ENCODE peak calls at places on chromosomes 3 and 15, in five cellular contexts. F is neural crest cell; U is stimulated activated CD8-positive, alpha-beta memory T cell treated with anti-CD3 and anti-CD28 coated beads, Interleukin-7, amount 100 ng/mL, for 1 hour; D is GM12891; X is hypothalamus. Q is an unnamed sample.

GRCh38 chr3:176159796-176160195 is 1037.5 kb downstream of the TBL1XR1 start:
- DNase-seq in U (no peak), D (no peak), F (no peak), X (no peak), Q (no peak)

GRCh38 chr3:54146383-54147239 is 24.3 kb downstream of the CACNA2D3 start:
- DNase-seq in D (peak), X (peak), U (no peak), F (peak), Q (peak)

GRCh38 chr15:82570721-82571519 is 30.7 kb upstream of the RPS17 start:
- DNase-seq in F (no peak), U (no peak), D (no peak), X (no peak), Q (no peak)

GRCh38 chr15:67794832-67795574 is 30.3 kb upstream of the SKOR1 start:
- DNase-seq in U (no peak), F (no peak), X (no peak), D (no peak), Q (no peak)

GRCh38 chr15:83837946-83838571 is 184.1 kb downstream of the ADAMTSL3 start:
- DNase-seq in F (peak), X (peak), D (no peak), U (no peak), Q (peak)

GRCh38 chr3:45322616-45323015 is 65.8 kb upstream of the LARS2 start:
- DNase-seq in U (no peak), F (no peak), X (no peak), D (no peak), Q (no peak)

GRCh38 chr15:68428431-68428940 is 3.5 kb downstream of the ITGA11 start:
- DNase-seq in U (no peak), F (no peak), X (no peak), D (no peak), Q (no peak)

GRCh38 chr3:175187586-175187985 is 328.5 kb downstream of the NAALADL2 start:
- DNase-seq in X (no peak), D (no peak), U (no peak), F (no peak), Q (no peak)

GRCh38 chr15:72229076-72229946 is 1.7 kb downstream of the PKM start:
- DNase-seq in D (no peak), X (no peak), U (no peak), F (no peak), Q (no peak)

GRCh38 chr3:105274958-105275357 is 91.8 kb upstream of the ALCAM start:
- DNase-seq in D (no peak), U (no peak), X (no peak), F (no peak), Q (no peak)

GRCh38 chr3:127794972-127795371 is 27.3 kb downstream of the MGLL start:
- DNase-seq in D (no peak), F (no peak), X (no peak), U (no peak), Q (no peak)

GRCh38 chr3:29430558-29430971 is 149.7 kb downstream of the RBMS3 start:
- DNase-seq in X (no peak), F (no peak), D (no peak), U (no peak), Q (no peak)

GRCh38 chr3:101854608-101855304 is 5.4 kb downstream of the NFKBIZ start:
- DNase-seq in D (no peak), F (no peak), X (no peak), U (no peak), Q (no peak)

GRCh38 chr3:157238527-157238926 is 78.6 kb upstream of the CCNL1 start:
- DNase-seq in F (no peak), U (no peak), D (no peak), X (no peak), Q (no peak)

GRCh38 chr3:124268355-124268754 is 276.4 kb upstream of the ROPN1 start:
- DNase-seq in D (no peak), F (no peak), U (no peak), X (no peak), Q (no peak)

GRCh38 chr3:186432189-186432588 is 70.2 kb upstream of the DGKG start:
- DNase-seq in X (no peak), D (no peak), F (no peak), U (no peak), Q (no peak)

GRCh38 chr3:42898896-42899675 is 6.9 kb upstream of the ZNF662 start:
- DNase-seq in F (no peak), U (no peak), X (no peak), D (no peak), Q (no peak)

GRCh38 chr3:34247401-34247800 is 449.0 kb downstream of the PDCD6IP start:
- DNase-seq in X (no peak), D (no peak), U (no peak), F (no peak), Q (no peak)

GRCh38 chr3:30743086-30743619 is 136.8 kb downstream of the TGFBR2 start:
- DNase-seq in F (no peak), D (no peak), U (no peak), X (no peak), Q (no peak)

GRCh38 chr15:31464216-31465082 is 137.8 kb downstream of the KLF13 start:
- DNase-seq in U (no peak), D (no peak), X (no peak), F (no peak), Q (no peak)

GRCh38 chr3:13104511-13104910 is 31.3 kb upstream of the IQSEC1 start:
- DNase-seq in U (no peak), X (no peak), D (no peak), F (no peak), Q (peak)

GRCh38 chr3:169244119-169244864 is 419.2 kb downstream of the MECOM start:
- DNase-seq in F (no peak), X (no peak), U (no peak), D (no peak), Q (peak)

GRCh38 chr3:52053307-52054304 is 2.8 kb downstream of the DUSP7 start:
- DNase-seq in X (no peak), F (no peak), U (no peak), D (no peak), Q (no peak)

GRCh38 chr3:175713263-175713662 is 854.1 kb downstream of the NAALADL2 start:
- DNase-seq in U (no peak), F (no peak), X (no peak), D (no peak), Q (no peak)

GRCh38 chr3:45565341-45565740 is 29.2 kb upstream of the LIMD1 start:
- DNase-seq in F (no peak), X (no peak), U (no peak), D (no peak), Q (no peak)

GRCh38 chr3:172643780-172644179 is 67.1 kb downstream of the NCEH1 start:
- DNase-seq in D (no peak), U (no peak), X (no peak), F (no peak), Q (no peak)

GRCh38 chr15:68795298-68795848 is 25.3 kb downstream of the ANP32A start:
- DNase-seq in U (no peak), F (peak), D (peak), X (peak), Q (peak)

GRCh38 chr3:52253314-52254260 is 8.0 kb downstream of the PPM1M start:
- DNase-seq in X (peak), D (peak), F (no peak), U (no peak), Q (no peak)

GRCh38 chr3:189103208-189103607 is 68.6 kb upstream of the TPRG1 start:
- DNase-seq in U (no peak), X (no peak), F (no peak), D (no peak), Q (no peak)